ENCODE peak calls at places on chromosomes 13 and 19, in eight cellular contexts. I is NCI-H1930; N is CD8-positive, alpha-beta memory T cell; V is aorta; R is central memory CD4-positive, alpha-beta T cell; E is HFF-Myc; L is cardiac muscle cell; K is neural crest cell. O is an unnamed sample.

GRCh38 chr13:41648314-41648935 is 191.1 kb downstream of the RGCC start:
- DNase-seq in E (no peak), V (no peak), K (no peak), R (no peak), N (no peak), I (no peak), L (no peak), O (no peak)

GRCh38 chr19:30073152-30074000 is 131.3 kb downstream of the URI1 start:
- DNase-seq in L (no peak), V (peak; percentile 10), E (no peak), N (no peak), K (no peak), I (no peak), R (no peak), O (no peak)

GRCh38 chr13:34701919-34702318 is 240.2 kb upstream of the NBEA start:
- DNase-seq in N (no peak), L (peak; percentile 28), I (no peak), V (no peak), R (no peak), K (no peak), E (no peak), O (no peak)

GRCh38 chr19:18020212-18021067 is 12.5 kb downstream of the ARRDC2 start:
- DNase-seq in I (no peak), N (no peak), E (no peak), K (no peak), L (no peak), R (no peak), V (peak; percentile 93), O (peak; percentile 72)

GRCh38 chr19:2507109-2507508 is 31.2 kb downstream of the GADD45B start:
- DNase-seq in I (peak; percentile 12), R (peak; percentile 67), E (no peak), V (no peak), K (no peak), N (peak; percentile 36), L (no peak), O (no peak)

GRCh38 chr19:5832049-5832448 is 7.5 kb downstream of the FUT6 start:
- DNase-seq in V (no peak), E (no peak), L (no peak), N (no peak), K (no peak), I (no peak), R (no peak), O (no peak)

GRCh38 chr19:24033962-24034342 is 53.0 kb upstream of the ZNF254 start:
- DNase-seq in R (peak; percentile 30), I (no peak), V (peak; percentile 64), K (peak; percentile 20), L (peak; percentile 69), E (peak; percentile 12), N (peak; percentile 10), O (peak; percentile 17)

GRCh38 chr13:30033681-30034447 is 183.4 kb upstream of the UBL3 start:
- DNase-seq in L (peak; percentile 46), K (no peak), V (no peak), I (no peak), E (peak; percentile 90), N (no peak), R (no peak), O (no peak)

GRCh38 chr19:49642488-49643035 is 553 bp downstream of the SCAF1 start:
- DNase-seq in E (no peak), K (no peak), N (no peak), L (no peak), I (no peak), V (no peak), R (no peak), O (no peak)

GRCh38 chr13:105735269-105735668 is 800.2 kb downstream of the EFNB2 start:
- DNase-seq in K (no peak), L (no peak), E (no peak), R (no peak), N (no peak), V (no peak), I (no peak), O (no peak)

GRCh38 chr19:4962085-4962619 is 6.8 kb upstream of the KDM4B start:
- DNase-seq in R (no peak), I (no peak), K (no peak), N (no peak), V (no peak), E (no peak), L (no peak), O (no peak)

GRCh38 chr19:29643361-29643935 is 21.8 kb upstream of the PLEKHF1 start:
- DNase-seq in E (no peak), V (no peak), R (no peak), K (no peak), I (no peak), L (no peak), N (no peak), O (no peak)

GRCh38 chr13:110524484-110525254 is 36.9 kb downstream of the RAB20 start:
- DNase-seq in L (no peak), K (no peak), I (no peak), R (no peak), E (no peak), V (peak; percentile 74), N (no peak), O (no peak)

GRCh38 chr13:109136873-109137272 is 507.5 kb downstream of the MYO16 start:
- DNase-seq in I (no peak), V (no peak), R (no peak), K (no peak), L (no peak), N (no peak), E (no peak), O (no peak)

GRCh38 chr13:74258951-74259350 is 124.7 kb upstream of the KLF12 start:
- DNase-seq in K (no peak), I (no peak), R (no peak), E (no peak), L (no peak), N (no peak), V (no peak), O (no peak)